ENCODE peak calls at places on chromosome 20, in five cellular contexts. N, D, V, Z and S are unnamed samples.

GRCh38 chr20:47241345-47241781 is 115.1 kb downstream of the ZMYND8 start:
- DNase-seq in N (peak; percentile 43), D (no peak), V (peak; percentile 62), Z (no peak), S (peak; percentile 82)

GRCh38 chr20:37295001-37295400 is 5.5 kb downstream of the MANBAL start:
- DNase-seq in N (no peak), D (no peak), V (peak; percentile 97), Z (no peak), S (peak; percentile 87)

GRCh38 chr20:49115565-49115964 is 69.5 kb downstream of the CSE1L start:
- DNase-seq in N (peak; percentile 40), D (no peak), V (peak; percentile 37), Z (no peak), S (no peak)

GRCh38 chr20:50786703-50787102 is 8.2 kb upstream of the BCAS4 start:
- DNase-seq in N (no peak), D (no peak), V (no peak), Z (no peak), S (peak; percentile 40)

GRCh38 chr20:45179166-45179565 is 4.5 kb downstream of the PI3 start:
- DNase-seq in N (no peak), D (no peak), V (no peak), Z (no peak), S (no peak)

GRCh38 chr20:20472690-20473274 is 104.9 kb downstream of the INSM1 start:
- DNase-seq in N (no peak), D (no peak), V (no peak), Z (no peak), S (no peak)

GRCh38 chr20:50478162-50479036 is 31.8 kb upstream of the PTPN1 start:
- DNase-seq in N (peak; percentile 27), D (peak; percentile 63), V (peak; percentile 58), Z (no peak), S (peak; percentile 86)

GRCh38 chr20:51092238-51092822 is 69.4 kb upstream of the KCNG1 start:
- DNase-seq in N (no peak), D (no peak), V (no peak), Z (no peak), S (no peak)

GRCh38 chr20:38110525-38111178 is 54.4 kb downstream of the TGM2 start:
- DNase-seq in N (no peak), D (no peak), V (no peak), Z (no peak), S (no peak)

GRCh38 chr20:19981091-19981490 is 36.1 kb upstream of the NAA20 start:
- DNase-seq in N (no peak), D (no peak), V (peak; percentile 42), Z (no peak), S (no peak)

GRCh38 chr20:48051810-48052491 is 266.7 kb upstream of the SULF2 start:
- DNase-seq in N (no peak), D (no peak), V (peak; percentile 67), Z (no peak), S (no peak)

GRCh38 chr20:46058656-46059281 is 29.8 kb downstream of the SLC12A5 start:
- DNase-seq in N (no peak), D (no peak), V (no peak), Z (no peak), S (peak; percentile 61)

GRCh38 chr20:32993484-32994050 is 10.7 kb downstream of the SUN5 start:
- DNase-seq in N (no peak), D (no peak), V (no peak), Z (no peak), S (no peak)

GRCh38 chr20:41307021-41307420 is 10.5 kb downstream of the ZHX3 start:
- DNase-seq in N (no peak), D (no peak), V (no peak), Z (no peak), S (no peak)

GRCh38 chr20:16476032-16476431 is 97.2 kb downstream of the KIF16B start:
- DNase-seq in N (no peak), D (no peak), V (peak; percentile 73), Z (no peak), S (no peak)

GRCh38 chr20:34708621-34709043 is 4.5 kb downstream of the TP53INP2 start:
- DNase-seq in N (peak; percentile 56), D (peak; percentile 56), V (peak; percentile 36), Z (no peak), S (peak; percentile 79)

GRCh38 chr20:20019123-20019522 is 2.0 kb downstream of the NAA20 start:
- DNase-seq in N (no peak), D (no peak), V (no peak), Z (no peak), S (no peak)

GRCh38 chr20:32387262-32387661 is 29.1 kb downstream of the ASXL1 start:
- DNase-seq in N (no peak), D (no peak), V (peak; percentile 20), Z (no peak), S (no peak)

GRCh38 chr20:56393653-56394052 is 1.2 kb downstream of the CSTF1 start:
- DNase-seq in N (no peak), D (no peak), V (no peak), Z (no peak), S (no peak)

GRCh38 chr20:13355386-13355785 is 134.3 kb downstream of the ISM1 start:
- DNase-seq in N (no peak), D (no peak), V (no peak), Z (no peak), S (peak; percentile 84)

GRCh38 chr20:50413088-50413500 is 97.1 kb upstream of the PTPN1 start:
- DNase-seq in N (no peak), D (no peak), V (no peak), Z (no peak), S (no peak)

GRCh38 chr20:43963872-43964791 is 49.5 kb downstream of the TOX2 start:
- DNase-seq in N (no peak), D (peak; percentile 63), V (peak; percentile 72), Z (no peak), S (peak; percentile 76)

GRCh38 chr20:63955846-63956663 is at the start of gene UCKL1:
- DNase-seq in N (peak; percentile 92), D (peak; percentile 93), V (peak; percentile 94), Z (peak; percentile 70), S (peak; percentile 97)

GRCh38 chr20:63957690-63958441 is 1.6 kb upstream of the UCKL1 start:
- DNase-seq in N (no peak), D (peak; percentile 55), V (no peak), Z (no peak), S (no peak)

GRCh38 chr20:63956664-63957003 is 418 bp upstream of the UCKL1 start:
- DNase-seq in N (no peak), D (no peak), V (no peak), Z (no peak), S (no peak)

GRCh38 chr20:63958471-63958870 is 2.3 kb upstream of the UCKL1 start:
- DNase-seq in N (no peak), D (no peak), V (no peak), Z (no peak), S (no peak)

DNA sequence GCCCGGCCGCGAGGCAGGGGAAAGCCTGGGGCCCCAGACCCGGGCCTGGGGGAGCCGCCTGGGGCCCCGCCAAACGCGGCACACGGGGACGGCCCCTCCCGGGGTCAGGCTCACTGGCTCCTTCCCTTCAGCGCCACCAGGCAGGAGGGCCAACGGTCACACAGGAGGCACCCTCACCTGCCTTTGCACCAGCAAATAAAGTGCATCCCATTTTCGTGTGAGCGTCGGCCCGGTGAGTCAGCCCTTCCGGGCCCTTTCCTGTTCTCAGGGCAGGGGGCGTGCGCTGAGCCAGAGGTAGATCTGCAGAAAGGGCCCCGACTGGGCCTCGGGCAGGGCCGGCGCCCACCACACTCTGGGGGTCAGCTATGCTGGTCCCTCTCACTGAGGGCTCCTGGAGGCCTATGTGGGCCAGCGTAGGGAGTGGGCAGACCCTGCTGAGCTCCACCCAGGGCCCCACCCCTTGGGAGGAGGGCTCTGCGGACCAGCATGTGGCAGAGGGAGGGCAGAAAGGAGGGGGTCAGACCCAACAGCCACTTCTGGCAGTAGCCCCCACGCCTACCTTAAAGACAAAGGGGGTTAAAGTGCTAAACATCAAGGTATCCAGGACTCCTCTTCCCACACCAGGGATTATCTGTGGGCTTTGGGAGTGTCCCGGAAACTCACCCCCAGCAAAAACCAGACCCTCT is 931 bp upstream of the UCKL1 start:
- DNase-seq in N (peak; percentile 67), D (peak; percentile 66), V (peak; percentile 66), Z (no peak), S (peak; percentile 85)
- TF ChIP-seq CTCF in N (no peak), D (no peak), V (peak; percentile 13), Z (peak; percentile 6), S (no peak)

DNA sequence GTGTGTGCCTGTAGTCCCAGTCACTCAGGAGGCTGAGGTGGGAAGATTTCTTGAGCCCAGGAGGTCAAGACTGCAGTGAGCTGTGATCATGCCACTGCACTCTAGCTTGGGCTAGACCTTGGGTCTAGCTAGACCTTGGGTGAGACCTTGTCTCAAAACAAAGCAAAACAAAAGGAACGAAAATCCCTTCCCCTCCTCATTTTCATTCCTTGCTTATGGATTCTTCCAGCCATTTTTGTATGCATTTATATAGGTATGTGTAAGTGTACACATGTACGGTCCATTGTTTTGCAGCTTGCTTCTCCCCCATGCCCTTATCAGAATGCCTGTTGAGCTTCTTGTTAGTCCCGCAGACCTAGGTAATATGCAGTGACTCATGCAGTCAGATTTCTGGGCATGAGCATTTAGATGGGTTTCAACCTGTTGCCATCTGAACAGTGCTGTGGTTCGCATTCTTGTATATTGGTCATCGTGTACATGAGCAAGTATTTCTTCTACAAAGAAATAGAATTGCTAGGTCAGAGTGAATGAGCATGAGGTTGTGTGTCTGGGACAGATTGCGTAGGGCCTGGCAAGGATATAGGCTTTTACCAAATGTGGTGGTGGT is 73.2 kb downstream of the ATRN start:
- DNase-seq in N (no peak), D (no peak), V (peak; percentile 90), Z (no peak), S (no peak)
- TF ChIP-seq CTCF in N (no peak), D (no peak), V (no peak), Z (no peak), S (no peak)

GRCh38 chr20:61478094-61478493 is 226.0 kb downstream of the CDH4 start:
- DNase-seq in N (no peak), D (no peak), V (no peak), Z (no peak), S (no peak)

GRCh38 chr20:61482901-61483300 is 230.8 kb downstream of the CDH4 start:
- DNase-seq in N (no peak), D (no peak), V (no peak), Z (no peak), S (no peak)

GRCh38 chr20:61482425-61482887 is 230.4 kb downstream of the CDH4 start:
- DNase-seq in N (no peak), D (no peak), V (no peak), Z (no peak), S (no peak)

GRCh38 chr20:61478611-61479305 is 226.7 kb downstream of the CDH4 start:
- DNase-seq in N (no peak), D (no peak), V (no peak), Z (no peak), S (no peak)

DNA sequence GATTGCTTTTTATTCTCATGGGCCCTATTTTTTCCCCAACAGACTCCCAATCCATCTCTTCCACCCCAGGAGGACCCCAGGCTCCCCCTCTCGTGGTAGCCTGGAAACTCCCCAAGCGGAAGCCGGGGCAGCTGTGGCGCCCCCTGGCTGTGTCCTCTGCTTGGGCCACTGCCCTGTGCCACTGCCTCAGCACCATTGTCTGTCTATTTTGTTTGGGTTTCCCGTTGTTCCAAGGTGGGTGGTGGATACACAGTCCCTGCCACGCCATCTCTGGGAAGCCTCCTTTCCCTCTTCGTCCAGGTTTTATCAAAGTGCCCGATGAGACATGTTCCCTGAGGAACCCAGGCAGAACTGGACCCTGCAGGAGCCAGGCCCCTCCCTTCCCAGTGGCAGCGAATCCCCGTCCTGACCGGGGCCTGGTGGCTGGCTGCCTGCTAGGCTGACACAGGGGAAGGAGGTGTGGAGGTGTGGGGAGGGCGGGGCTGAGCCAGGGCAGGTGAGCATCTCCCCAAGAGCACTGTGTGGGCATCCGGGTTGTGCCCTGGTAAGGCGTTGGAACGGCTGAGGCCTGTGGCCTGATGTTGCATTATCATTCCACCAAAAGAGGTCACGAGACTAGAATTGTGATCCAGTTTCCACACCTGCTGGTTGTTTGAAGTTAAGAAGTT is 228.2 kb downstream of the CDH4 start:
- DNase-seq in N (no peak), D (no peak), V (no peak), Z (no peak), S (no peak)
- TF ChIP-seq CTCF in N (no peak), D (no peak), V (peak; percentile 15), Z (no peak), S (no peak)

GRCh38 chr20:25215521-25215920 is 20.0 kb downstream of the ENTPD6 start:
- DNase-seq in N (no peak), D (no peak), V (no peak), Z (no peak), S (no peak)
- TF ChIP-seq CTCF in N (no peak), D (no peak), V (no peak), Z (no peak), S (no peak)